ENCODE peak calls at places on chromosomes 2 and 18, in six cellular contexts. U is GM12892, N is H1, H is K562, Q is spleen, L is A549. T is an unnamed sample.

GRCh38 chr2:27844821-27845255 is 45.3 kb downstream of the RBKS start:
- DNase-seq in U (no peak), N (no peak), H (no peak), Q (no peak), L (no peak), T (no peak)

GRCh38 chr2:29392774-29393173 is 277.6 kb downstream of the CLIP4 start:
- DNase-seq in U (no peak), N (no peak), H (no peak), Q (no peak), L (no peak), T (no peak)

GRCh38 chr2:235595420-235596010 is 101.7 kb downstream of the AGAP1 start:
- DNase-seq in U (no peak), N (peak), H (peak), Q (peak), L (peak), T (peak)

GRCh38 chr2:224999784-225000183 is 42.5 kb downstream of the DOCK10 start:
- DNase-seq in U (no peak), N (no peak), H (no peak), Q (no peak), L (no peak), T (no peak)

GRCh38 chr2:238144262-238144661 is 5.8 kb downstream of the KLHL30 start:
- DNase-seq in U (no peak), N (no peak), H (no peak), Q (no peak), L (no peak), T (no peak)

GRCh38 chr2:228140934-228141528 is 40.5 kb downstream of the SPHKAP start:
- DNase-seq in U (no peak), N (no peak), H (no peak), Q (no peak), L (no peak), T (no peak)

GRCh38 chr2:16128746-16129610 is 188.6 kb downstream of the MYCN start:
- DNase-seq in U (no peak), N (peak), H (no peak), Q (no peak), L (no peak), T (no peak)

GRCh38 chr2:120783371-120783791 is 47.7 kb downstream of the GLI2 start:
- DNase-seq in U (no peak), N (no peak), H (no peak), Q (no peak), L (no peak), T (peak)

GRCh38 chr18:35827275-35827929 is 145.1 kb upstream of the RMP24 start:
- DNase-seq in U (no peak), N (no peak), H (no peak), Q (no peak), L (no peak), T (no peak)

GRCh38 chr18:9810994-9811393 is 74.8 kb upstream of the TXNDC2 start:
- DNase-seq in U (no peak), N (no peak), H (no peak), Q (no peak), L (no peak), T (no peak)

GRCh38 chr18:25233582-25234362 is 118.2 kb downstream of the ZNF521 start:
- DNase-seq in U (no peak), N (no peak), H (no peak), Q (no peak), L (no peak), T (peak)
- TF ChIP-seq POLR2A in U (no peak), N (no peak), H (no peak), Q (no peak), L (no peak), T (no peak)

GRCh38 chr2:118847447-118848172 is at the start of gene EN1:
- DNase-seq in U (no peak), N (peak), H (peak), Q (no peak), L (no peak), T (no peak)
- TF ChIP-seq POLR2A in U (no peak), N (no peak), H (no peak), Q (no peak), L (no peak), T (no peak)

GRCh38 chr2:230951396-230951795 is 26.4 kb upstream of the GPR55 start:
- DNase-seq in U (no peak), N (no peak), H (no peak), Q (no peak), L (no peak), T (no peak)

GRCh38 chr2:230954738-230955137 is 29.7 kb upstream of the GPR55 start:
- DNase-seq in U (no peak), N (no peak), H (no peak), Q (no peak), L (no peak), T (no peak)

GRCh38 chr2:230955163-230955779 is 30.2 kb upstream of the GPR55 start:
- DNase-seq in U (no peak), N (no peak), H (no peak), Q (no peak), L (no peak), T (no peak)

GRCh38 chr2:230952226-230952956 is 27.3 kb upstream of the GPR55 start:
- DNase-seq in U (no peak), N (no peak), H (no peak), Q (no peak), L (no peak), T (no peak)

DNA sequence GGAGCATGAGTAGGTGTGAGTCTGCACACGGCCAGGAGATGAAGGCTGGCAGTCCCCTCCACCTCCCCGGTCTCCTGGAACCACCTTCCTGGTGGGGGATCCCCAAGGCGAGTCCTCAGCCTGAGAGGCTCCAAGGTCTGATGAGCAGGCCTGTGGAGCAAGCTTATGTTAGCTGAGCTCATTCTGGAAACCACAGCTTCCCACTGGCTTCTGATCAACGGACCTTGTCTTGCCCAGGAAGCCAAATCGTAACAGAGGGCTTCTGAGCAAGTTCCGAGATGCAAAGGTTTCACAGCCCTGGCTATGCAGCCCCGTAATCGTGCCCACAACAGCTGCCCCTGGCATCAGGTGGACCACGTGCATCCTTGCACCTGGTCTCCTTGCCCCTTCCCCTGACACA is 28.8 kb upstream of the GPR55 start:
- DNase-seq in U (no peak), N (no peak), H (no peak), Q (no peak), L (no peak), T (no peak)
- TF ChIP-seq POLR2A in U (peak), N (no peak), H (no peak), Q (no peak), L (no peak), T (no peak)

GRCh38 chr2:43220982-43221659 is 5.3 kb downstream of the ZFP36L2 start:
- DNase-seq in U (no peak), N (peak), H (no peak), Q (peak), L (no peak), T (peak)
- TF ChIP-seq POLR2A in U (peak), N (peak), H (no peak), Q (peak), L (no peak), T (no peak)

GRCh38 chr2:37231251-37232130 is at the start of the genes CEBPZ and NDUFAF7:
- DNase-seq in U (peak), N (peak), H (peak), Q (peak), L (peak), T (peak)
- TF ChIP-seq POLR2A in U (peak), N (peak), H (peak), Q (peak), L (peak), T (peak)

DNA sequence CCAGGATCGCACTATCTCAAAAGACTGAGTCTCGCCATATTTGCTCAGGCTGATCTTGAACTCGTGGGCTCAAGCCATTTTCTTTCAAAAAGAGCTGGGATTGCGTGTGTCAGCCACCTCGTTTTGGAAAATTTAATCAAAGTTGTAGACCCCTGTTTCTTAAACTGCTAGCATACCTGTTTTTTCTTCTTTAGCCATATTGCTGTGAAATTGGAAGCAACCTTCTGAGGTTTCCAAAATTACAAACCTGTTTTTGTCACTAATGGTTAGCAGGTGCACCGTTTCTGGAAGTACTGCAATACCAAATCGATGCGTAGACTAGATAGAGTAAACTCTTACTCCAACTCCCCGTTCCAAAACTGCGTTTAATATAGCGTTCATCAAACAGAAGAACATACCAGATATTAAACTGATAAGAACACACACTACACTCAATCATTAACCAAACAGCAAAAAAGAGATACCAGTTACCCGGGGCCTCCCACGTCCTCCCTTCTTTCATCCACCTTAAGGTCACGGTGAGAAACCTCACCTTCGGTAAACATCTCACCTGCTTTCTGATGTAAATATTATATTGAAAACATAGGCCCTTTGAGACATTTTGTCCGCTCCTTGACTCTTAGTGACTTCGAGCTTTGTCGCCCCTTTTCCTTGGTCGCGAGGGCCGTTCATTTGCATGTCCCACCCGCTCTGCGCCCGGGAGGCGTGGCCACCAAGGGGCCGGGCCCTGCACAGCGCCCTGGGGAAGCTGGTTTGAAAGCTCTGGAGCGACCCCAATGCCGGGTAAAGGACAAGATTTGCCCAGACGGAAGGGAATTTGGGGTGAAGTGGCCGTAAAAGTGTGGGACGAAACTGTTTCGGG is at the start of gene RNU2-63P:
- DNase-seq in U (peak), N (peak), H (peak), Q (peak), L (peak), T (peak)
- TF ChIP-seq POLR2A in U (peak), N (peak), H (peak), Q (no peak), L (peak), T (peak)

GRCh38 chr2:199977984-199978415 is 22.6 kb downstream of the MAIP1 start:
- DNase-seq in U (no peak), N (no peak), H (no peak), Q (no peak), L (no peak), T (no peak)

GRCh38 chr2:199972088-199972626 is 16.8 kb downstream of the MAIP1 start:
- DNase-seq in U (no peak), N (no peak), H (no peak), Q (no peak), L (no peak), T (no peak)

GRCh38 chr2:199968126-199968525 is 12.7 kb downstream of the MAIP1 start:
- DNase-seq in U (no peak), N (no peak), H (no peak), Q (no peak), L (no peak), T (no peak)

GRCh38 chr2:199975297-199975895 is 20.0 kb downstream of the MAIP1 start:
- DNase-seq in U (no peak), N (no peak), H (no peak), Q (no peak), L (no peak), T (peak)

DNA sequence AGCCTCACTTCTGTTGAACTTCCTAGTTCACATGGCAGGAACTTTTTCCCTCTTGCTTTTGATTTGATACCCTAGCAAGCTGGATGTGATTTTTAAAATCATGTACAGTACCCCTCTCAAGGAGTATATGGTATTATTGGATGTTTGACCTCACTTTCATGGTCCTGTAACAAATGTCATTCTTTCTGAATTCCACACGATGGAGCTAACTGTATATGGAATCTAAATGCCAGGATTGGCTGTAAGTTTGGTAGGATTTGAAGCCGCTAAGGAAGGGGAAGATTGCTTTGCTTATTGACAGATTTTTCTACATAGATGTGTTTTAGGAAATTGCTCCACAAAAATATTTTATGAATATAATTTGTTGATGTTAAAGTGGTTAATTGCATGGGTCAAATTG is 18.3 kb downstream of the MAIP1 start:
- DNase-seq in U (no peak), N (no peak), H (no peak), Q (no peak), L (peak), T (peak)
- TF ChIP-seq POLR2A in U (no peak), N (no peak), H (no peak), Q (no peak), L (no peak), T (no peak)

GRCh38 chr2:226956659-226957058 is 120.8 kb downstream of the RHBDD1 start:
- DNase-seq in U (no peak), N (no peak), H (no peak), Q (no peak), L (no peak), T (no peak)
- TF ChIP-seq POLR2A in U (no peak), N (no peak), H (no peak), Q (no peak), L (no peak), T (no peak)

GRCh38 chr18:61892683-61893303 is at the start of gene RNF152:
- DNase-seq in U (no peak), N (peak), H (no peak), Q (no peak), L (peak), T (no peak)

GRCh38 chr18:61893304-61893970 is 630 bp upstream of the RNF152 start:
- DNase-seq in U (peak), N (peak), H (peak), Q (no peak), L (peak), T (peak)

GRCh38 chr18:61894751-61895524 is 2.1 kb upstream of the RNF152 start:
- DNase-seq in U (no peak), N (no peak), H (no peak), Q (no peak), L (peak), T (no peak)

GRCh38 chr18:61896118-61896517 is 3.3 kb upstream of the RNF152 start:
- DNase-seq in U (no peak), N (no peak), H (no peak), Q (no peak), L (no peak), T (no peak)

GRCh38 chr18:61893971-61894750 is 1.4 kb upstream of the RNF152 start:
- DNase-seq in U (peak), N (peak), H (peak), Q (peak), L (peak), T (peak)
- TF ChIP-seq POLR2A in U (no peak), N (no peak), H (no peak), Q (no peak), L (no peak), T (no peak)